ENCODE peak calls at places on chromosomes 16 and 17, in four cellular contexts. One of them, this sample, is unnamed.

GRCh38 chr17:19263621-19264010 is 26.4 kb downstream of the EPN2 start:
- DNase-seq in AG10803: peak
- DNase-seq in choroid plexus epithelial cell: peak
- DNase-seq in HCT116: no peak
- DNase-seq in this sample: peak

GRCh38 chr16:85220125-85220839 is 108.0 kb upstream of the CIBAR2 start:
- DNase-seq in AG10803: peak
- DNase-seq in HCT116: no peak
- DNase-seq in choroid plexus epithelial cell: peak
- DNase-seq in this sample: peak

GRCh38 chr16:58508671-58509251 is 6.6 kb upstream of the SETD6 start:
- DNase-seq in AG10803: no peak
- DNase-seq in choroid plexus epithelial cell: no peak
- DNase-seq in HCT116: no peak
- DNase-seq in this sample: no peak

GRCh38 chr17:64504769-64505319 is 1.2 kb downstream of the DDX5 start:
- DNase-seq in choroid plexus epithelial cell: no peak
- DNase-seq in AG10803: peak
- DNase-seq in HCT116: no peak
- DNase-seq in this sample: peak

GRCh38 chr17:75273968-75274708 is 3.1 kb upstream of the MIF4GD start:
- DNase-seq in AG10803: peak
- DNase-seq in HCT116: no peak
- DNase-seq in choroid plexus epithelial cell: peak
- DNase-seq in this sample: peak

GRCh38 chr16:69626256-69626655 is 60.5 kb downstream of the NFAT5 start:
- DNase-seq in choroid plexus epithelial cell: peak
- DNase-seq in HCT116: no peak
- DNase-seq in AG10803: peak
- DNase-seq in this sample: peak

GRCh38 chr16:672851-673250 is 2.6 kb upstream of the RHBDL1 start:
- DNase-seq in choroid plexus epithelial cell: no peak
- DNase-seq in HCT116: no peak
- DNase-seq in AG10803: no peak
- DNase-seq in this sample: no peak

GRCh38 chr17:82948957-82949356 is 109.1 kb upstream of the ZNF750 start:
- DNase-seq in AG10803: no peak
- DNase-seq in HCT116: no peak
- DNase-seq in choroid plexus epithelial cell: no peak
- DNase-seq in this sample: no peak

GRCh38 chr17:7014261-7014994 is 2.0 kb downstream of the RNASEK start:
- DNase-seq in AG10803: peak
- DNase-seq in HCT116: peak
- DNase-seq in choroid plexus epithelial cell: peak
- DNase-seq in this sample: peak

GRCh38 chr17:7016886-7017826 is 4.7 kb downstream of the RNASEK start:
- DNase-seq in HCT116: no peak
- DNase-seq in AG10803: no peak
- DNase-seq in choroid plexus epithelial cell: no peak
- DNase-seq in this sample: no peak

GRCh38 chr17:7014995-7015586 is 2.7 kb downstream of the RNASEK start:
- DNase-seq in AG10803: peak
- DNase-seq in choroid plexus epithelial cell: peak
- DNase-seq in HCT116: no peak
- DNase-seq in this sample: peak

GRCh38 chr17:7016406-7016805 is 4.0 kb downstream of the RNASEK start:
- DNase-seq in AG10803: no peak
- DNase-seq in choroid plexus epithelial cell: no peak
- DNase-seq in HCT116: no peak
- DNase-seq in this sample: no peak

DNA sequence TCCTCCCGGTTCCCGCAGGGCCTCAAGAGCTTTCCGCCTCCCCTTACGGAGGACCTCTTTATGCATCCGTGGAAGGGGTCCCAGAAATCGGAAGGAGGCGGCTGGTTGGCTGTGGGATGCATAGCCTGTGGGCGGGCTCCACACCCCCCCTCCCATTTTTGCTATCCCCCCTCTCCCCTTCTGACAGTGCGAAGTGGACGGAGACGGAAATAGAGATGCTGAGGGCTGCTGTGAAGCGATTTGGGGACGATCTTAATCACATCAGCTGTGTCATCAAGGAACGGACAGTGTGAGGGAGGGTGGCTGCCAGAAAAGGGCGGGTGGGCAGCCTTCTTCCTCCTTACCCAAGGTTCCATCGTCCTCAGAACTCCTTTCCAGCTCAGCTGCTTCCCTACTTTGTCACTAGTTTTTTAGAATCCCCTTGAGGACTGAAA is 3.2 kb downstream of the RNASEK start:
- DNase-seq in choroid plexus epithelial cell: no peak
- DNase-seq in AG10803: no peak
- DNase-seq in HCT116: no peak
- DNase-seq in this sample: no peak
- H3K4me3 ChIP-seq in choroid plexus epithelial cell: peak
- H3K4me3 ChIP-seq in AG10803: peak
- H3K4me3 ChIP-seq in HCT116: peak
- H3K4me3 ChIP-seq in this sample: peak

GRCh38 chr17:28718990-28719433 is 773 bp upstream of the RPL23A start:
- DNase-seq in choroid plexus epithelial cell: no peak
- DNase-seq in HCT116: no peak
- DNase-seq in AG10803: no peak
- DNase-seq in this sample: no peak

GRCh38 chr17:28718317-28718672 is 627 bp upstream of the RAB34 start:
- DNase-seq in HCT116: no peak
- DNase-seq in choroid plexus epithelial cell: no peak
- DNase-seq in AG10803: peak
- DNase-seq in this sample: no peak

GRCh38 chr17:28722413-28723158 is 2.8 kb downstream of the RPL23A start:
- DNase-seq in AG10803: no peak
- DNase-seq in HCT116: no peak
- DNase-seq in choroid plexus epithelial cell: no peak
- DNase-seq in this sample: no peak

GRCh38 chr17:28717578-28718316 is at the start of gene RAB34:
- DNase-seq in choroid plexus epithelial cell: peak
- DNase-seq in HCT116: no peak
- DNase-seq in AG10803: peak
- DNase-seq in this sample: peak

DNA sequence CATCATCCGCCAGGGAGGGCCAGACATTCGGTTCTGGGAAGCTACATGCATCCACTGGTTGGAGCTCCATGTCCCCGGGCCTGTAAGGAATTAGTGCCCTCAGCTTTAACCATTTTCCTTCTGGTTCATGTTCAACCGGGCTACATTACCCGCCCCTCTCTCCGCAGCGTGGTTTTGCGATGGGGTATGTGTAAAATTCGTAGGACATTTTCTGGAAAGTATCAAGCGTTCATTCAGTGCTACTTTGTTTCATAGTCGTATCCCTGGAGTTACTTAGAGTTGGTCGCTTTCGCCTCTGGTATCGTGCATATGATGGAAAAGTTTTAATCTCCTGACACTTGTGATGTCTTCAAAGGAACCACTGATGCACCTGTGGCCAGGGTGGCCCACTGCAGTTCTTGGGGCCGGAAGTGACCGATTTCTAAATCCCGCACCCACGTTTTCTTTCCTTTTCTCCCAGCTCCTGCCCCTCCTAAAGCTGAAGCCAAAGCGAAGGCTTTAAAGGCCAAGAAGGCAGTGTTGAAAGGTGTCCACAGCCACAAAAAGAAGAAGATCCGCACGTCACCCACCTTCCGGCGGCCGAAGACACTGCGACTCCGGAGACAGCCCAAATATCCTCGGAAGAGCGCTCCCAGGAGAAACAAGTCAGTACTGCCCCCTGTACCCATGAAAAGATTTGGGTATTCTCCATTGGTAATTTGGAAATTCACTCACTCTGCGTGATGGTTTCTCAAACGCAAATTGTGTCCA is 637 bp downstream of the RPL23A start:
- DNase-seq in choroid plexus epithelial cell: no peak
- DNase-seq in HCT116: no peak
- DNase-seq in AG10803: no peak
- DNase-seq in this sample: no peak
- TF ChIP-seq CTCF in choroid plexus epithelial cell: peak
- TF ChIP-seq CTCF in HCT116: no peak
- TF ChIP-seq CTCF in AG10803: no peak
- TF ChIP-seq CTCF in this sample: no peak

DNA sequence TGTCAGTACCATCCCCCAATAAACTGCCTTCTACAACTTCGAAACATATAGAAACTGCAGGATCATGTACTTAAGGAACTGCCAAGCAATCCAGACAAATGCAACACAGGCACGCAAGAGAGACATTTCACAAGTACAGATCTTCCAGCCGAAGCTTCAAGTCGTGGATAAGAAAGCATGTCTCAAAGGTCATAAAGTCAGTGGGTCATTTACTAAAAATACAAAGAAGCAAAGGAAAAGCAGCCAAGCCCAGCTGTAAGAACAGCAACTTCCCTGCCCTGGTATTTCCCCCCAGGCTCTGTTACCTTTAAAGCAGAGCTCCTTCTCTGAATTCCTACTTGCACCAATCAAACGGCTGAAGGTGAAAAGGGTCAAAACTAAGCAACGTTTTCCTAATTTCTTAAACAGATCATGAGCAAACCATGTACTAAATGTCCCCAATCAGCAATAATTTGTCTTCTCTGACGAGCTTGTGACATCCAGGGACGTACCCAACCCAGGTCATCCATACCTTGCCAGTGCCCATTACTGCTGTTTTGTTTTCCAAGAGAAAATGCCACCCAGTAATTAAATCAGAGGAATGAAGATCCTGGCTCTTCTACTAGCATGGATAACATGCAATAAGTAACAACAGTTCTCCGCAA is 1.7 kb downstream of the AKTIP start:
- DNase-seq in choroid plexus epithelial cell: peak
- DNase-seq in HCT116: no peak
- DNase-seq in AG10803: peak
- DNase-seq in this sample: peak
- H3K4me3 ChIP-seq in choroid plexus epithelial cell: no peak
- H3K4me3 ChIP-seq in HCT116: peak
- H3K4me3 ChIP-seq in AG10803: peak
- H3K4me3 ChIP-seq in this sample: peak

DNA sequence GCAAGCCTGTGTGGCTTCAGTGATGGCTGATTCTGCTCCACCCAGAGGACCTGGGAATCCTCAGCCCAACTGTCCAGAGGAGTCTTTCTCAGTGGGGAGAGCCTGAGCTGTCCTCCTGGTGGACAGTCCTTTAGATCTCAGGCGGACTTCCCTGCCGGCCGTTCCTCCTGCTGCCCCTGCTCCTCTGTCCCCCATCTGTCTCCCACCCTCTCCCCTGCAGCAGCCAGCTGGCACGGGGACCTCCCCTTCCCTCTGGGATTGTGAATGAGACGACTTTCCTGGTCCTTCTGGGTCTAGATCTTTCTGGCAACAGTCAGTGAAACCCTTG is 279.7 kb downstream of the SEC14L1 start:
- DNase-seq in choroid plexus epithelial cell: peak
- DNase-seq in HCT116: no peak
- DNase-seq in AG10803: no peak
- DNase-seq in this sample: no peak
- TF ChIP-seq CTCF in choroid plexus epithelial cell: peak
- TF ChIP-seq CTCF in HCT116: no peak
- TF ChIP-seq CTCF in AG10803: peak
- TF ChIP-seq CTCF in this sample: no peak

This sample was measured in epithelial cell of esophagus.